ENCODE peak calls at places on chromosomes 3 and 15, in five cellular contexts. One of them, this sample, is unnamed.

GRCh38 chr3:4306091-4306490 is 2.9 kb downstream of the SETMAR start:
- DNase-seq in activated T-helper 9 cell treated with anti-CD3 and anti-CD28 coated beads, Interleukin-2, amount 50 U/mL, for 16 hours: no peak
- DNase-seq in GM23338: no peak
- DNase-seq in mesendoderm: no peak
- DNase-seq in caudate nucleus: no peak
- DNase-seq in this sample: no peak

GRCh38 chr15:64264511-64264910 is 91.5 kb downstream of the CSNK1G1 start:
- DNase-seq in GM23338: no peak
- DNase-seq in activated T-helper 9 cell treated with anti-CD3 and anti-CD28 coated beads, Interleukin-2, amount 50 U/mL, for 16 hours: no peak
- DNase-seq in caudate nucleus: no peak
- DNase-seq in mesendoderm: no peak
- DNase-seq in this sample: no peak

GRCh38 chr3:122677261-122677660 is 3.4 kb upstream of the PARP14 start:
- DNase-seq in GM23338: no peak
- DNase-seq in mesendoderm: no peak
- DNase-seq in caudate nucleus: no peak
- DNase-seq in activated T-helper 9 cell treated with anti-CD3 and anti-CD28 coated beads, Interleukin-2, amount 50 U/mL, for 16 hours: no peak
- DNase-seq in this sample: no peak

GRCh38 chr3:134427400-134428111 is 53.3 kb upstream of the AMOTL2 start:
- DNase-seq in GM23338: no peak
- DNase-seq in caudate nucleus: no peak
- DNase-seq in mesendoderm: peak; percentile 72
- DNase-seq in activated T-helper 9 cell treated with anti-CD3 and anti-CD28 coated beads, Interleukin-2, amount 50 U/mL, for 16 hours: no peak
- DNase-seq in this sample: no peak

GRCh38 chr3:66376568-66376967 is 124.3 kb downstream of the LRIG1 start:
- DNase-seq in caudate nucleus: no peak
- DNase-seq in activated T-helper 9 cell treated with anti-CD3 and anti-CD28 coated beads, Interleukin-2, amount 50 U/mL, for 16 hours: no peak
- DNase-seq in GM23338: no peak
- DNase-seq in mesendoderm: no peak
- DNase-seq in this sample: no peak

GRCh38 chr15:87144775-87145174 is 1065.1 kb downstream of the AGBL1 start:
- DNase-seq in activated T-helper 9 cell treated with anti-CD3 and anti-CD28 coated beads, Interleukin-2, amount 50 U/mL, for 16 hours: no peak
- DNase-seq in GM23338: no peak
- DNase-seq in mesendoderm: no peak
- DNase-seq in caudate nucleus: no peak
- DNase-seq in this sample: no peak

GRCh38 chr3:53056442-53056841 is 10.6 kb upstream of the SFMBT1 start:
- DNase-seq in activated T-helper 9 cell treated with anti-CD3 and anti-CD28 coated beads, Interleukin-2, amount 50 U/mL, for 16 hours: no peak
- DNase-seq in mesendoderm: peak; percentile 73
- DNase-seq in GM23338: peak; percentile 65
- DNase-seq in caudate nucleus: no peak
- DNase-seq in this sample: no peak

GRCh38 chr3:32347286-32348125 is 44.1 kb upstream of the CMTM7 start:
- DNase-seq in mesendoderm: peak; percentile 73
- DNase-seq in activated T-helper 9 cell treated with anti-CD3 and anti-CD28 coated beads, Interleukin-2, amount 50 U/mL, for 16 hours: no peak
- DNase-seq in GM23338: peak; percentile 62
- DNase-seq in caudate nucleus: no peak
- DNase-seq in this sample: no peak

GRCh38 chr3:23696842-23697241 is 108.9 kb upstream of the UBE2E1 start:
- DNase-seq in GM23338: no peak
- DNase-seq in activated T-helper 9 cell treated with anti-CD3 and anti-CD28 coated beads, Interleukin-2, amount 50 U/mL, for 16 hours: no peak
- DNase-seq in caudate nucleus: no peak
- DNase-seq in mesendoderm: no peak
- DNase-seq in this sample: no peak

GRCh38 chr3:38247366-38248035 is 18.1 kb upstream of the SLC22A13 start:
- DNase-seq in activated T-helper 9 cell treated with anti-CD3 and anti-CD28 coated beads, Interleukin-2, amount 50 U/mL, for 16 hours: no peak
- DNase-seq in GM23338: no peak
- DNase-seq in caudate nucleus: no peak
- DNase-seq in mesendoderm: peak; percentile 62
- DNase-seq in this sample: no peak

GRCh38 chr3:177777699-177778098 is 580.4 kb upstream of the TBL1XR1 start:
- DNase-seq in GM23338: peak; percentile 63
- DNase-seq in activated T-helper 9 cell treated with anti-CD3 and anti-CD28 coated beads, Interleukin-2, amount 50 U/mL, for 16 hours: peak; percentile 4
- DNase-seq in mesendoderm: peak; percentile 77
- DNase-seq in caudate nucleus: no peak
- DNase-seq in this sample: peak; percentile 20

GRCh38 chr3:28576590-28577220 is 228.1 kb upstream of the AZI2 start:
- DNase-seq in caudate nucleus: no peak
- DNase-seq in mesendoderm: peak; percentile 47
- DNase-seq in GM23338: peak; percentile 23
- DNase-seq in activated T-helper 9 cell treated with anti-CD3 and anti-CD28 coated beads, Interleukin-2, amount 50 U/mL, for 16 hours: no peak
- DNase-seq in this sample: no peak

GRCh38 chr15:82315519-82316246 is 33.6 kb downstream of the GOLGA6L10 start:
- DNase-seq in GM23338: no peak
- DNase-seq in caudate nucleus: no peak
- DNase-seq in mesendoderm: no peak
- DNase-seq in activated T-helper 9 cell treated with anti-CD3 and anti-CD28 coated beads, Interleukin-2, amount 50 U/mL, for 16 hours: no peak
- DNase-seq in this sample: no peak

GRCh38 chr15:63212050-63212973 is 22.9 kb downstream of the RAB8B start:
- DNase-seq in mesendoderm: no peak
- DNase-seq in GM23338: no peak
- DNase-seq in activated T-helper 9 cell treated with anti-CD3 and anti-CD28 coated beads, Interleukin-2, amount 50 U/mL, for 16 hours: no peak
- DNase-seq in caudate nucleus: no peak
- DNase-seq in this sample: peak; percentile 59

GRCh38 chr3:33717616-33717865 is 513 bp downstream of the CLASP2 start:
- DNase-seq in activated T-helper 9 cell treated with anti-CD3 and anti-CD28 coated beads, Interleukin-2, amount 50 U/mL, for 16 hours: no peak
- DNase-seq in caudate nucleus: no peak
- DNase-seq in GM23338: peak; percentile 82
- DNase-seq in mesendoderm: no peak
- DNase-seq in this sample: no peak

GRCh38 chr15:28003302-28004037 is 95.6 kb downstream of the OCA2 start:
- DNase-seq in mesendoderm: no peak
- DNase-seq in GM23338: no peak
- DNase-seq in activated T-helper 9 cell treated with anti-CD3 and anti-CD28 coated beads, Interleukin-2, amount 50 U/mL, for 16 hours: no peak
- DNase-seq in caudate nucleus: no peak
- DNase-seq in this sample: no peak

This sample was measured in GM12878.